ENCODE peak calls at places on chromosome 17, in ten cellular contexts. Q is nephron progenitor cell, V is B cell, C is A549, H is psoas muscle, X is lower leg skin, I is ascending aorta, J is H9, G is BJ, N is suprapubic skin. S is an unnamed sample.

GRCh38 chr17:29154516-29155234 is 25.5 kb downstream of the MYO18A start:
- DNase-seq in V (no peak), J (no peak), H (peak), X (no peak), Q (no peak), N (no peak), C (no peak), G (no peak), I (no peak), S (no peak)

GRCh38 chr17:40069751-40070643 is 7.2 kb downstream of the THRA start:
- DNase-seq in V (no peak), N (no peak), G (no peak), H (peak), J (peak), I (no peak), X (no peak), C (peak), Q (no peak), S (peak)

GRCh38 chr17:56595831-56596740 is 2.6 kb downstream of the NOG start:
- DNase-seq in X (no peak), Q (peak), I (no peak), C (no peak), V (no peak), J (peak), H (no peak), G (no peak), N (no peak), S (no peak)

GRCh38 chr17:47935961-47936360 is 5.4 kb upstream of the PNPO start:
- DNase-seq in C (peak), J (no peak), G (peak), H (no peak), N (no peak), V (no peak), X (no peak), I (no peak), Q (no peak), S (no peak)

GRCh38 chr17:71919181-71919580 is 201.6 kb upstream of the SOX9 start:
- DNase-seq in C (no peak), H (no peak), I (no peak), Q (no peak), G (no peak), N (no peak), V (no peak), J (no peak), X (peak), S (peak)

GRCh38 chr17:74566132-74566753 is 1.1 kb downstream of the CD300H start:
- DNase-seq in H (no peak), C (peak), X (peak), V (peak), N (no peak), G (no peak), J (peak), I (no peak), Q (peak), S (peak)

GRCh38 chr17:31425646-31426045 is 34.2 kb downstream of the RAB11FIP4 start:
- DNase-seq in J (no peak), V (no peak), N (no peak), C (no peak), G (no peak), H (no peak), I (no peak), Q (peak), X (no peak), S (no peak)

GRCh38 chr17:7650509-7651096 is at the start of gene ATP1B2:
- DNase-seq in C (peak), Q (peak), I (peak), V (peak), H (peak), X (peak), J (peak), G (no peak), N (no peak), S (peak)

GRCh38 chr17:41519501-41520224 is 973 bp upstream of the KRT15 start:
- DNase-seq in X (no peak), Q (no peak), C (no peak), H (peak), I (no peak), V (no peak), N (no peak), G (no peak), J (no peak), S (no peak)

GRCh38 chr17:5049314-5049819 is 14.1 kb upstream of the SLC52A1 start:
- DNase-seq in J (no peak), G (no peak), Q (no peak), N (no peak), H (no peak), V (peak), I (no peak), X (no peak), C (no peak), S (no peak)

GRCh38 chr17:21295036-21295952 is 10.8 kb downstream of the MAP2K3 start:
- DNase-seq in Q (no peak), X (no peak), V (no peak), G (no peak), N (no peak), J (no peak), H (no peak), I (no peak), C (no peak), S (no peak)

GRCh38 chr17:74730491-74731346 is 6.3 kb upstream of the RAB37 start:
- DNase-seq in H (no peak), Q (no peak), C (no peak), N (no peak), G (no peak), X (no peak), V (no peak), J (no peak), I (no peak), S (no peak)

GRCh38 chr17:63497708-63498483 is 21.0 kb downstream of the ACE start:
- DNase-seq in N (no peak), V (no peak), G (no peak), I (no peak), Q (peak), H (no peak), X (no peak), J (peak), C (no peak), S (no peak)

GRCh38 chr17:74840500-74840899 is 19.2 kb downstream of the GRIN2C start:
- DNase-seq in G (no peak), N (no peak), C (no peak), X (no peak), I (no peak), Q (no peak), V (no peak), J (peak), H (no peak), S (no peak)

GRCh38 chr17:46892192-46892703 is 30.7 kb upstream of the GOSR2 start:
- DNase-seq in X (no peak), G (no peak), J (no peak), Q (no peak), N (no peak), C (no peak), V (no peak), I (no peak), H (no peak), S (no peak)

GRCh38 chr17:46895171-46895570 is 27.8 kb upstream of the GOSR2 start:
- DNase-seq in X (no peak), G (no peak), N (no peak), J (no peak), V (no peak), I (no peak), Q (no peak), C (no peak), H (no peak), S (no peak)

GRCh38 chr17:46896991-46897390 is 26.0 kb upstream of the GOSR2 start:
- DNase-seq in N (no peak), I (no peak), C (no peak), X (no peak), J (no peak), Q (no peak), V (no peak), G (no peak), H (no peak), S (no peak)

GRCh38 chr17:46894024-46894423 is 28.9 kb upstream of the GOSR2 start:
- DNase-seq in V (no peak), I (no peak), G (no peak), H (no peak), N (no peak), X (no peak), C (no peak), J (no peak), Q (no peak), S (no peak)

DNA sequence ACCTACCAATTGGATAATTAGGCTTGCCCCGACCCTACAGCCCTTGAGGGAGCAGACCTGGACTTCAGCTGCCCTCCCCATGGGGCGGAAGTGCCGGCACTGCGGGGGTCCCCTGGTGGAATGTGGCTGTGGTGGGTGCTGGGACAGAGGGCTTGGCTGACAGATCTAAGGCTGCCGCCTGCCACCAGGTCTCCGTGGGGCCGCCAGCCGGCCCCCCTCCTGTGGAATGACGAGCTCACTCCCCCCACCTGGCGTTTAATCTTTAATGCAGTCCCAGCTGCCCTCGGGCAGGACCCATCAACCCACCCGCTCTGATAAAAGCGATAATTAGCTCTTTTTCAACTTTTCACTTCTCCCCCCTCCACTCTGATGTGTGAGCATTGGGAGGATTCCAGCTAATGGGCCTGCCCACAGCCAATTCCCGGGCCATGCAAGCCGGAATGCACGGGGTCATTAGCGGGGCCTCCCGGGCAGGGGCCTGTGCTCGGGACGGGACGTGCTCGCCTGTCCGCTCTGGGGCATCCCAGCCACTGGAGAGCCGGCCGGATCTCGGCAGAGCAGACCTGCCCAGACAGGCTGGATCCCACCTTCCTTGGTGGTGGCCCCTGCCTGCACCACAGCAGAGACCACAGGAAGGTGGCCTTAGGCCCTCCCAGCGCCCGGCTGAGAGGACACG is 28.3 kb upstream of the GOSR2 start:
- DNase-seq in V (no peak), H (no peak), Q (peak), J (peak), N (no peak), C (no peak), G (no peak), I (no peak), X (no peak), S (no peak)
- TF ChIP-seq CTCF in V (no peak), H (no peak), Q (no peak), J (no peak), N (no peak), C (no peak), G (no peak), I (no peak), X (no peak), S (no peak)

GRCh38 chr17:50426814-50427787 is 1.1 kb downstream of the ACSF2 start:
- DNase-seq in V (no peak), X (no peak), I (no peak), C (peak), J (peak), G (no peak), N (no peak), H (no peak), Q (peak), S (no peak)
- TF ChIP-seq CTCF in V (no peak), X (no peak), I (peak), C (peak), J (peak), G (peak), N (peak), H (no peak), Q (no peak), S (no peak)

GRCh38 chr17:73307130-73307529 is 4.7 kb downstream of the CDC42EP4 start:
- DNase-seq in J (peak), V (no peak), C (no peak), X (no peak), H (no peak), Q (no peak), N (no peak), I (no peak), G (no peak), S (no peak)

GRCh38 chr17:73302189-73302588 is 9.6 kb downstream of the CDC42EP4 start:
- DNase-seq in Q (no peak), V (no peak), X (no peak), G (no peak), N (no peak), C (no peak), I (no peak), H (no peak), J (no peak), S (no peak)

GRCh38 chr17:73304438-73304837 is 7.4 kb downstream of the CDC42EP4 start:
- DNase-seq in G (no peak), N (no peak), Q (no peak), J (no peak), I (no peak), H (no peak), C (no peak), V (no peak), X (no peak), S (no peak)

GRCh38 chr17:73305845-73306836 is 5.7 kb downstream of the CDC42EP4 start:
- DNase-seq in X (no peak), J (no peak), Q (no peak), N (no peak), V (no peak), C (no peak), G (no peak), H (no peak), I (no peak), S (no peak)

DNA sequence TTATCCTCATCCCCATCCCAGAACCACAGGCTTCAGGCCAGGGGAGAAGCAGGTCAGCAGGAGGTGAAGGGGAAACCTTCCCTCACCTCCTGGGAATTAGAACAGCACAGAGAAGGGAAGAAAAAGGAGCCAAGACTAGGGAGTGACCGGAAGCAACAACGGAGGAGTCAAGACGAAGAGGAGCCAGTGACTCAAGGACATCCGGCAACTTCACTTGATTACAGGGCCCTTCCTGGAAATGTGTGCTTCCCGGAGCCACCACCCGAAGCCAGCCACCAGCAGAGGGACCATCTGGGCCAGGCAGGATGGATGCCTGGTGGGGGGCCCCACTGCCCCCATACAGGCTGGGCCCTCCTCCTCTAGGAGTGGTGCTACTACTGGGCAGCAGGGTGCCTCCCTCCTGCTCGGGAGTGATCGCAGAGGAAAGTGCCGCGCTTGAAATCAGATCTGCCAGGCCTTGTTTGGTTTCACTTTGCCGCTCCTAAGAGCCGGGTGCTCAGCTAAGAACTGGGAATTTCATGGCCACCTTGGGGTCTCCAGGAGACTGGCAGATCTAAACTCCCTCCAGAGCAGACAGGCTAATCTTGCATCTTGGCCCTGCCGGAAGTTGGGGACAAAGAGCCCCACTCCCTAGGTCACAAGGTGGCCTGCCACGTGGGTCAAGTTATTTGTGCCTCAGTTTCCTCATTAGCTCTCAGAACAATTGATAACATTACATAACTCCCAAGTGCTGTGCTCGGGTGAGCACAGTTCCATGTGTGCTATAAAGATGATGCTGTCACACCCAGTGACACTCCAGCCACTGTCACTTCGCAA is 6.6 kb downstream of the CDC42EP4 start:
- DNase-seq in N (peak), H (peak), I (peak), Q (peak), X (no peak), C (peak), V (no peak), J (peak), G (peak), S (no peak)
- TF ChIP-seq CTCF in N (peak), H (peak), I (peak), Q (no peak), X (no peak), C (peak), V (no peak), J (peak), G (peak), S (peak)

DNA sequence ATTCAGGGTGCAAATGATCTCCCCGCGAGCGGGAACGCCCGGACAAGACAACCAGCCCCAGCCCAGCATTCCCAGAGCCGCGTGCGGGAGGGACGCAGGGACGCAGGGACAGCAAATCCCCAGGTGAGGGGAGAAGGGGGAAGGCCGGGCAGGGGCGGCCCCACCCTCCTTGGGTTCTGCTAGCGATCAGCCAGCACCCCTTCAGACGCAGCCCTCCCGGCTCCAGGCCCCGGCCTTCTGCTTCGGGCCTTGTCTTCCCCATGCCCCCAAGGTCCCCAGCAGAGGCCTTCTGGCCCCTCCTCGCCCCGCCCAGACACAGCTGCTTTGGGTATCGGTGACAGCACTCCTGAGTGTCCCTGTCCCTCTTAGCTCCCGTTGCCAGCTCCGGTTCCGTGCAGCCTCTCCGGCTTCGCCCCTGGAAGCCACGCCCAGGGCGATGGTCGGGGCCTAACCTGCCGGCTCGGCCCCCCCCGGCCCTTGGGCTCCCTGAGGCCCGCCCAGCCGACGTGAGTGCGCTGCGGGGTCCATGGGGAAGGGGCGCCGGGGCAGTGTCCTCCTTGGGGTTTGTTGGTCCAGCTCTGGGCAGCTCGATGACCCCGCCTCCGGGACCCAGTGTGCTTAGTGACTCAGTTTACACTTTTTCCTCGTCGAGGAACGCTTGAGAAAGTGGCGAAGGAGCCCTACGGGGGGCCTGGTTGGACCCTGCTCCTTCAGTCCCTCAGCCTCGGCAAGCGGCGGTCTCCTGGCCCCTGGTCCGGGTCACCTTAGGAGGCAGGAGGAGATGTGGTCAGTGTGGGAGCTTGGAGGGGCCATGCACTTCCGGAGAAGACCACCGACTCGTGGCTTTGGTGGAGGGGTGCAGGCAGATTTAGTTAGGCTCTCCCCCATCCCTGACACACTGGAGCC is 50.5 kb upstream of the AMZ2 start:
- DNase-seq in J (peak), I (no peak), N (peak), V (peak), X (no peak), C (peak), G (no peak), H (peak), Q (peak), S (no peak)
- TF ChIP-seq CTCF in J (no peak), I (no peak), N (no peak), V (no peak), X (no peak), C (no peak), G (no peak), H (no peak), Q (no peak), S (no peak)

GRCh38 chr17:38868968-38869646 is 751 bp upstream of the LASP1 start:
- DNase-seq in X (peak), H (peak), G (peak), C (peak), V (peak), Q (peak), N (peak), J (peak), I (peak), S (peak)
- TF ChIP-seq CTCF in X (no peak), H (peak), G (peak), C (peak), V (peak), Q (no peak), N (no peak), J (peak), I (peak), S (peak)

GRCh38 chr17:32497431-32498205 is 10.8 kb downstream of the CDK5R1 start:
- DNase-seq in V (no peak), X (no peak), C (no peak), G (no peak), J (peak), Q (no peak), I (no peak), N (no peak), H (peak), S (no peak)
- TF ChIP-seq CTCF in V (no peak), X (no peak), C (no peak), G (peak), J (peak), Q (no peak), I (no peak), N (no peak), H (peak), S (no peak)

DNA sequence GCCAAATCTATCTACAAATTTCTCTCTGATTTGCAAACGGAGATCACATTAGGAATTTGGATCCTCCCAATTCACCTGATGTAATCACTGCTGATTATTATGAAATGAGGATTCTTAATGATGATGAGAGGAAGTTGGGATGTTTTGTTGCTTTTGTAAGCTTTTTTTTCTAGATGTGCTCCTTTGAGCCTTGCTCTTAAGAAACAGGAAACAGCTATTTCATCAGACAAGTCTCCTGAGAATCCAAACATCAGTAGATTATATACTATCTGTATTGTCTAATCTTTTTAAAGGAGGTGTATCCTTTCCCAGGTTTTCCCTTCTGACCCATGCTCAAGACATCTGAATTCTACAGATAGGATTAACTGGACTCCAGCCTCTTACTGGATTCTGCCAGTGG is 73.3 kb downstream of the KIF2B start:
- DNase-seq in N (no peak), J (no peak), V (no peak), Q (no peak), H (no peak), C (no peak), X (no peak), G (no peak), I (no peak), S (no peak)
- TF ChIP-seq CTCF in N (no peak), J (no peak), V (no peak), Q (no peak), H (no peak), C (no peak), X (no peak), G (no peak), I (no peak), S (no peak)

GRCh38 chr17:16953347-16953746 is 18.6 kb downstream of the TNFRSF13B start:
- DNase-seq in X (no peak), V (no peak), H (no peak), G (no peak), C (no peak), N (no peak), J (no peak), Q (no peak), I (no peak), S (no peak)
- TF ChIP-seq CTCF in X (no peak), V (no peak), H (no peak), G (no peak), C (no peak), N (no peak), J (no peak), Q (no peak), I (no peak), S (no peak)

GRCh38 chr17:81033535-81034167 is 1.3 kb upstream of the BAIAP2 start:
- DNase-seq in I (no peak), N (peak), G (no peak), J (no peak), C (no peak), H (peak), V (no peak), X (no peak), Q (no peak), S (no peak)

GRCh38 chr17:81036128-81036891 is 1.4 kb downstream of the BAIAP2 start:
- DNase-seq in X (no peak), N (no peak), H (peak), G (no peak), C (no peak), I (no peak), Q (no peak), J (no peak), V (no peak), S (no peak)

GRCh38 chr17:81034168-81034777 is 678 bp upstream of the BAIAP2 start:
- DNase-seq in N (no peak), J (peak), C (no peak), G (no peak), X (no peak), H (no peak), I (no peak), Q (no peak), V (no peak), S (no peak)

GRCh38 chr17:81035389-81036127 is 607 bp downstream of the BAIAP2 start:
- DNase-seq in H (peak), G (no peak), V (no peak), X (no peak), J (no peak), Q (peak), I (no peak), N (no peak), C (no peak), S (no peak)

GRCh38 chr17:81034779-81035388 is at the start of gene BAIAP2:
- DNase-seq in Q (peak), V (peak), J (peak), N (peak), X (peak), C (peak), H (peak), G (no peak), I (peak), S (peak)
- TF ChIP-seq CTCF in Q (no peak), V (no peak), J (no peak), N (no peak), X (no peak), C (peak), H (no peak), G (no peak), I (no peak), S (peak)

GRCh38 chr17:78422267-78422605 is 43.8 kb downstream of the PGS1 start:
- DNase-seq in Q (no peak), C (no peak), N (no peak), V (no peak), X (no peak), J (no peak), H (no peak), I (no peak), G (no peak), S (no peak)
- TF ChIP-seq CTCF in Q (peak), C (no peak), N (no peak), V (peak), X (no peak), J (peak), H (no peak), I (peak), G (no peak), S (no peak)